ENCODE peak calls at places on chromosomes 3 and 15, in four cellular contexts. T is IMR-90, Y is uterus, V is MG63. L is an unnamed sample.

GRCh38 chr15:80455668-80456442 is 51.7 kb downstream of the ARNT2 start:
- DNase-seq in Y (peak), V (peak), T (peak), L (peak)

GRCh38 chr3:70556056-70556455 is 243.6 kb upstream of the MDFIC2 start:
- DNase-seq in V (peak), Y (no peak), T (peak), L (no peak)

GRCh38 chr15:32877620-32878019 is 159.8 kb downstream of the GREM1 start:
- DNase-seq in T (no peak), Y (no peak), V (no peak), L (no peak)

GRCh38 chr3:44104668-44105321 is 136.9 kb upstream of the TOPAZ1 start:
- DNase-seq in V (peak), Y (no peak), T (peak), L (no peak)

GRCh38 chr15:95129589-95129988 is 898.2 kb downstream of the MCTP2 start:
- DNase-seq in V (peak), T (peak), Y (peak), L (peak)

GRCh38 chr3:78349571-78349970 is 1309.7 kb downstream of the ROBO2 start:
- DNase-seq in Y (no peak), V (no peak), T (no peak), L (no peak)

GRCh38 chr15:91018178-91018577 is 4.2 kb downstream of the VPS33B start:
- DNase-seq in Y (no peak), V (no peak), T (no peak), L (no peak)

GRCh38 chr3:143098032-143098764 is 21.4 kb upstream of the CHST2 start:
- DNase-seq in Y (no peak), V (no peak), T (no peak), L (no peak)

GRCh38 chr3:194141415-194142155 is 5.6 kb downstream of the HES1 start:
- DNase-seq in V (peak), T (peak), Y (peak), L (peak)

GRCh38 chr15:33678606-33679005 is 289.7 kb upstream of the CHRM5 start:
- DNase-seq in T (no peak), Y (no peak), V (no peak), L (no peak)

GRCh38 chr3:123261666-123262065 is 59.9 kb downstream of the SEC22A start:
- DNase-seq in T (no peak), Y (no peak), V (no peak), L (no peak)

GRCh38 chr15:45439521-45439931 is 61.2 kb upstream of the GATM start:
- DNase-seq in Y (no peak), T (no peak), V (no peak), L (no peak)

GRCh38 chr3:143276592-143276991 is 157.0 kb downstream of the CHST2 start:
- DNase-seq in T (no peak), Y (no peak), V (no peak), L (no peak)

GRCh38 chr3:191774485-191774884 is 313.5 kb downstream of the PYDC2 start:
- DNase-seq in V (peak), T (no peak), Y (no peak), L (no peak)

GRCh38 chr3:37608061-37608702 is 253.5 kb upstream of the CTDSPL start:
- DNase-seq in T (no peak), V (no peak), Y (no peak), L (no peak)

GRCh38 chr3:29335438-29335837 is 54.6 kb downstream of the RBMS3 start:
- DNase-seq in Y (peak), T (peak), V (peak), L (peak)

GRCh38 chr3:94069242-94069813 is 6.5 kb downstream of the NSUN3 start:
- DNase-seq in Y (no peak), T (peak), V (no peak), L (no peak)

GRCh38 chr15:58401991-58402649 is 29.7 kb upstream of the LIPC start:
- DNase-seq in T (no peak), Y (peak), V (peak), L (no peak)

GRCh38 chr3:28295819-28296364 is 52.6 kb upstream of the ZCWPW2 start:
- DNase-seq in T (peak), V (no peak), Y (no peak), L (no peak)

GRCh38 chr3:190696777-190697501 is 165.6 kb downstream of the GMNC start:
- DNase-seq in Y (no peak), T (peak), V (no peak), L (no peak)

GRCh38 chr3:33315826-33316225 is 38.6 kb downstream of the FBXL2 start:
- DNase-seq in V (no peak), T (peak), Y (no peak), L (no peak)

GRCh38 chr3:106609666-106610301 is 741.0 kb upstream of the CBLB start:
- DNase-seq in V (peak), T (peak), Y (peak), L (peak)

GRCh38 chr15:51089699-51090098 is 5.0 kb downstream of the TNFAIP8L3 start:
- DNase-seq in Y (no peak), T (peak), V (no peak), L (peak)

GRCh38 chr3:63961891-63962290 is 49.7 kb upstream of the SCAANT1 start:
- DNase-seq in Y (no peak), T (peak), V (no peak), L (no peak)

GRCh38 chr15:25668236-25668635 is 194.9 kb downstream of the ATP10A start:
- DNase-seq in T (no peak), Y (no peak), V (no peak), L (no peak)

GRCh38 chr15:84797801-84798200 is 19.4 kb upstream of the ALPK3 start:
- DNase-seq in Y (no peak), T (no peak), V (no peak), L (no peak)

GRCh38 chr3:60240558-60240957 is 1010.7 kb downstream of the FHIT start:
- DNase-seq in V (no peak), Y (no peak), T (no peak), L (no peak)

GRCh38 chr3:55305714-55306485 is 181.2 kb downstream of the WNT5A start:
- DNase-seq in T (peak), Y (peak), V (peak), L (peak)

GRCh38 chr3:11165457-11165856 is 11.2 kb downstream of the HRH1 start:
- DNase-seq in T (no peak), V (no peak), Y (no peak), L (no peak)

GRCh38 chr15:68821190-68821897 is 649 bp upstream of the ANP32A start:
- DNase-seq in T (no peak), Y (no peak), V (no peak), L (no peak)

GRCh38 chr3:116265976-116266584 is 179.2 kb downstream of the LSAMP start:
- DNase-seq in Y (no peak), T (no peak), V (no peak), L (no peak)

GRCh38 chr3:83514130-83514914 is 1444.5 kb upstream of the CADM2 start:
- DNase-seq in V (peak), Y (no peak), T (no peak), L (no peak)

GRCh38 chr15:68439506-68439905 is 7.5 kb upstream of the ITGA11 start:
- DNase-seq in Y (peak), V (no peak), T (no peak), L (no peak)

GRCh38 chr3:98333989-98334606 is 19.6 kb upstream of the OR5K4 start:
- DNase-seq in V (no peak), T (peak), Y (no peak), L (no peak)

GRCh38 chr3:33044676-33045075 is 52.3 kb downstream of the GLB1 start:
- DNase-seq in V (no peak), Y (no peak), T (no peak), L (no peak)

GRCh38 chr3:148360046-148360445 is 337.7 kb upstream of the AGTR1 start:
- DNase-seq in T (peak), V (no peak), Y (no peak), L (no peak)

GRCh38 chr3:186772281-186772885 is 11.0 kb upstream of the EIF4A2 start:
- DNase-seq in T (no peak), Y (no peak), V (no peak), L (no peak)

GRCh38 chr15:72203507-72203837 is 5.9 kb upstream of the GRAMD2A start:
- DNase-seq in T (peak), Y (no peak), V (peak), L (no peak)